ENCODE peak calls at places on chromosomes 5 and 9, in nine cellular contexts. Z is neural progenitor cell; K is IMR-90; V is lower lobe of right lung; N is upper lobe of right lung; L is PC-3; A is right lobe of liver; R is CD8-positive, alpha-beta memory T cell; H is ovary. P is an unnamed sample.

GRCh38 chr9:84856181-84856632 is 186.7 kb downstream of the NTRK2 start:
- DNase-seq in Z (no peak), K (no peak), V (no peak), N (no peak), L (no peak), A (no peak), R (no peak), H (no peak), P (no peak)

GRCh38 chr5:56522972-56523371 is 289.8 kb upstream of the ANKRD55 start:
- DNase-seq in Z (no peak), K (peak; percentile 24), V (no peak), N (no peak), L (peak; percentile 24), A (peak; percentile 43), R (no peak), H (peak; percentile 58), P (no peak)

GRCh38 chr9:77546391-77546790 is 101.7 kb downstream of the GNA14 start:
- DNase-seq in Z (no peak), K (no peak), V (no peak), N (no peak), L (no peak), A (no peak), R (no peak), H (no peak), P (no peak)

GRCh38 chr5:134140530-134141201 is 26.2 kb downstream of the TCF7 start:
- DNase-seq in Z (peak; percentile 79), K (peak; percentile 71), V (peak; percentile 68), N (peak; percentile 67), L (peak; percentile 88), A (peak; percentile 76), R (peak; percentile 47), H (peak; percentile 47), P (peak; percentile 72)

GRCh38 chr9:135830496-135830895 is 76.8 kb downstream of the CAMSAP1 start:
- DNase-seq in Z (no peak), K (peak; percentile 69), V (no peak), N (no peak), L (no peak), A (no peak), R (no peak), H (no peak), P (no peak)

GRCh38 chr9:20725675-20726074 is 41.6 kb downstream of the FOCAD start:
- DNase-seq in Z (no peak), K (no peak), V (no peak), N (no peak), L (no peak), A (no peak), R (no peak), H (no peak), P (no peak)

GRCh38 chr5:78221964-78222451 is 72.5 kb downstream of the AP3B1 start:
- DNase-seq in Z (no peak), K (peak; percentile 4), V (no peak), N (no peak), L (peak; percentile 2), A (no peak), R (no peak), H (no peak), P (peak; percentile 44)

GRCh38 chr5:72244862-72245371 is 75.1 kb downstream of the MRPS27 start:
- DNase-seq in Z (peak; percentile 57), K (peak; percentile 61), V (no peak), N (no peak), L (peak; percentile 49), A (no peak), R (no peak), H (peak; percentile 14), P (peak; percentile 81)

GRCh38 chr5:34682926-34683623 is 26.9 kb downstream of the RAI14 start:
- DNase-seq in Z (no peak), K (peak; percentile 52), V (no peak), N (no peak), L (peak; percentile 89), A (no peak), R (no peak), H (no peak), P (no peak)

GRCh38 chr9:107491081-107492053 is 1.8 kb upstream of the KLF4 start:
- DNase-seq in Z (peak; percentile 44), K (no peak), V (peak; percentile 51), N (no peak), L (no peak), A (peak; percentile 42), R (no peak), H (peak; percentile 54), P (no peak)

GRCh38 chr5:41508186-41508585 is 2.2 kb downstream of the PLCXD3 start:
- DNase-seq in Z (no peak), K (no peak), V (no peak), N (no peak), L (peak; percentile 88), A (no peak), R (no peak), H (no peak), P (no peak)

GRCh38 chr9:98869078-98869745 is 61.7 kb downstream of the GALNT12 start:
- DNase-seq in Z (no peak), K (no peak), V (no peak), N (no peak), L (peak; percentile 35), A (no peak), R (no peak), H (no peak), P (no peak)

GRCh38 chr5:109939109-109939682 is 249.5 kb downstream of the MAN2A1 start:
- DNase-seq in Z (no peak), K (peak; percentile 40), V (no peak), N (no peak), L (peak; percentile 77), A (no peak), R (no peak), H (no peak), P (no peak)

GRCh38 chr5:86029308-86029707 is 588.4 kb upstream of the COX7C start:
- DNase-seq in Z (no peak), K (no peak), V (no peak), N (no peak), L (no peak), A (no peak), R (no peak), H (no peak), P (no peak)

GRCh38 chr5:86030753-86031152 is 587.0 kb upstream of the COX7C start:
- DNase-seq in Z (no peak), K (no peak), V (no peak), N (no peak), L (peak; percentile 18), A (no peak), R (no peak), H (no peak), P (no peak)
- H3K27ac ChIP-seq in Z (no peak overlapping the region), K (no peak overlapping the region), V (no peak overlapping the region), N (no peak overlapping the region), L (no peak overlapping the region), A (no peak overlapping the region), R (no peak overlapping the region), H (no peak overlapping the region), P (no peak overlapping the region)

GRCh38 chr9:119369670-119370366 is 583 bp upstream of the BRINP1 start:
- DNase-seq in Z (no peak), K (no peak), V (no peak), N (no peak), L (no peak), A (no peak), R (no peak), H (no peak), P (no peak)
- H3K4me3 ChIP-seq in Z (peak overlapping the region; percentile 74), K (no peak overlapping the region), V (peak overlapping the region; percentile 34), N (no peak overlapping the region), L (no peak overlapping the region), A (peak overlapping the region; percentile 9), R (no peak overlapping the region), H (no peak overlapping the region), P (peak overlapping the region; percentile 69)

GRCh38 chr5:125283372-125283771 is 536.9 kb upstream of the ZNF608 start:
- DNase-seq in Z (no peak), K (no peak), V (no peak), N (no peak), L (no peak), A (no peak), R (no peak), H (no peak), P (no peak)
- H3K27me3 ChIP-seq in Z (no peaks in the 10 kb centered on the region), K (no peaks in the 10 kb centered on the region), V (no peaks in the 10 kb centered on the region), N (no peaks in the 10 kb centered on the region), L (no peaks in the 10 kb centered on the region), A (no peaks in the 10 kb centered on the region), R (no peaks in the 10 kb centered on the region), H (no peaks in the 10 kb centered on the region), P (no peaks in the 10 kb centered on the region)

GRCh38 chr9:108972186-108972585 is 38.0 kb downstream of the ABITRAM start:
- DNase-seq in Z (no peak), K (no peak), V (no peak), N (no peak), L (no peak), A (no peak), R (no peak), H (no peak), P (peak; percentile 41)

GRCh38 chr9:108967916-108968315 is 33.7 kb downstream of the ABITRAM start:
- DNase-seq in Z (no peak), K (no peak), V (no peak), N (no peak), L (no peak), A (no peak), R (no peak), H (no peak), P (no peak)

GRCh38 chr9:108972626-108973209 is 38.5 kb downstream of the ABITRAM start:
- DNase-seq in Z (no peak), K (peak; percentile 31), V (no peak), N (no peak), L (no peak), A (no peak), R (no peak), H (no peak), P (no peak)

GRCh38 chr9:108978121-108978694 is 35.1 kb downstream of the CTNNAL1 start:
- DNase-seq in Z (no peak), K (no peak), V (no peak), N (no peak), L (no peak), A (no peak), R (no peak), H (no peak), P (no peak)

DNA sequence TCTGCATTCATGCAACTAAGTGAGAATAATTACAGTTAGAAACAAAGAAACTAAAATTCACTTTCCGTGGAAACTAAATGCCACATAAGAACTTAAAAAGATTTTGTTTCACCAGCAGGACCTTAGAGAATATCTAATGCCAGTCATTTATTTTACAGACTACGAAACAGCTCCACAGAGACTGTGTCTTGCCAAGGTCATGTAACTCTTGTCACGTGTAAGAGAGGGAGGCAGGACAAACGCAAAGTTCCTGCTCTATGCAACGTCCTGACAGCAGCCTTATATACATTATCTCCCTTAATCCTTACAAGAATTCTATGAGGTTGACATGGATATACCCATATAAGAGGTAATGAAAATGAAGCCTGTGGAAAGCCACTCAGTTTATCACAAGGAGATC is 39.4 kb downstream of the CTNNAL1 start:
- DNase-seq in Z (no peak), K (no peak), V (no peak), N (no peak), L (no peak), A (no peak), R (no peak), H (no peak), P (peak; percentile 45)
- H3K27ac ChIP-seq in Z (no peak overlapping the region), K (no peak overlapping the region), V (no peak overlapping the region), N (no peak overlapping the region), L (no peak overlapping the region), A (no peak overlapping the region), R (no peak overlapping the region), H (no peak overlapping the region), P (peak overlapping the region; percentile 75)

GRCh38 chr5:80077317-80077716 is 42.2 kb downstream of the THBS4 start:
- DNase-seq in Z (no peak), K (no peak), V (no peak), N (no peak), L (no peak), A (no peak), R (no peak), H (no peak), P (no peak)
- H3K4me3 ChIP-seq in Z (no peak overlapping the region), K (no peak overlapping the region), V (no peak overlapping the region), N (no peak overlapping the region), L (no peak overlapping the region), A (no peak overlapping the region), R (no peak overlapping the region), H (no peak overlapping the region), P (no peak overlapping the region)

GRCh38 chr5:176810687-176811501 is 535 bp downstream of the UNC5A start:
- DNase-seq in Z (no peak), K (no peak), V (no peak), N (no peak), L (no peak), A (no peak), R (no peak), H (no peak), P (no peak)
- H3K27me3 ChIP-seq in Z (peaks cover 69% of the 10 kb centered on the region), K (peaks cover 70% of the 10 kb centered on the region), V (peaks cover 87% of the 10 kb centered on the region), N (peaks cover 92% of the 10 kb centered on the region), L (peaks cover 36% of the 10 kb centered on the region), A (peaks cover 16% of the 10 kb centered on the region), R (peaks cover 44% of the 10 kb centered on the region), H (no peaks in the 10 kb centered on the region), P (no peaks in the 10 kb centered on the region)

P was measured in WERI-Rb-1.